ENCODE peak calls at places on chromosomes 7 and 10, in five cellular contexts. A is myocyte, H is T1000, L is dorsolateral prefrontal cortex, T is erythroblast. Q is an unnamed sample.

GRCh38 chr7:23261843-23262452 is 15.4 kb downstream of the GPNMB start:
- DNase-seq in A (peak; percentile 77), L (peak; percentile 42), T (peak; percentile 78), H (peak; percentile 37), Q (peak; percentile 21)

GRCh38 chr7:70694909-70695803 is 436.8 kb upstream of the GALNT17 start:
- DNase-seq in A (peak; percentile 40), T (no peak), L (no peak), H (no peak), Q (no peak)

GRCh38 chr7:148500978-148501377 is 89.6 kb upstream of the C7orf33 start:
- DNase-seq in H (no peak), L (no peak), T (no peak), A (no peak), Q (no peak)

GRCh38 chr7:121531175-121532070 is 135.3 kb upstream of the FAM3C start:
- DNase-seq in L (no peak), T (no peak), H (no peak), A (peak; percentile 42), Q (no peak)

GRCh38 chr7:110296321-110296720 is 794.6 kb upstream of the LRRN3 start:
- DNase-seq in L (no peak), A (no peak), H (no peak), T (no peak), Q (no peak)

GRCh38 chr10:46556515-46557318 is at the start of gene GPRIN2:
- DNase-seq in L (peak; percentile 32), H (no peak), T (no peak), A (no peak), Q (no peak)

GRCh38 chr7:71871446-71871845 is 540.7 kb downstream of the CALN1 start:
- DNase-seq in A (no peak), L (no peak), H (no peak), T (no peak), Q (no peak)

GRCh38 chr10:122450336-122450990 is 4.0 kb upstream of the ARMS2 start:
- DNase-seq in A (peak; percentile 86), H (no peak), L (no peak), T (no peak), Q (no peak)

GRCh38 chr10:75007646-75008045 is 103.8 kb upstream of the SAMD8 start:
- DNase-seq in A (no peak), H (no peak), T (no peak), L (no peak), Q (no peak)

GRCh38 chr10:121823993-121824463 is 103.8 kb downstream of the ATE1 start:
- DNase-seq in A (peak; percentile 70), L (no peak), T (peak; percentile 19), H (no peak), Q (no peak)

GRCh38 chr10:70940834-70941568 is 52.6 kb upstream of the PCBD1 start:
- DNase-seq in T (peak; percentile 21), L (no peak), A (peak; percentile 91), H (no peak), Q (no peak)

GRCh38 chr10:34908472-34908871 is 93.4 kb upstream of the PARD3 start:
- DNase-seq in T (no peak), H (peak; percentile 34), A (peak; percentile 40), L (peak; percentile 36), Q (no peak)

GRCh38 chr10:25017247-25017590 is 807 bp downstream of the THNSL1 start:
- DNase-seq in A (no peak), T (no peak), H (no peak), L (no peak), Q (no peak)

GRCh38 chr7:102310414-102310815 is 23.7 kb downstream of the SH2B2 start:
- DNase-seq in T (no peak), H (no peak), A (no peak), L (peak; percentile 46), Q (no peak)

GRCh38 chr10:46237815-46238510 is 48.8 kb upstream of the ANTXRL start:
- DNase-seq in T (no peak), A (no peak), H (no peak), L (no peak), Q (no peak)

GRCh38 chr10:113053881-113054280 is 103.8 kb downstream of the TCF7L2 start:
- DNase-seq in L (no peak), T (no peak), H (no peak), A (no peak), Q (no peak)

GRCh38 chr10:87684001-87684628 is 24.4 kb downstream of the PAPSS2 start:
- DNase-seq in T (no peak), L (no peak), H (no peak), A (no peak), Q (no peak)

GRCh38 chr7:137160236-137160635 is 183.3 kb downstream of the PTN start:
- DNase-seq in H (no peak), A (no peak), T (no peak), L (no peak), Q (no peak)

GRCh38 chr10:88080213-88080612 is 216.8 kb downstream of the PTEN start:
- DNase-seq in A (no peak), H (no peak), T (no peak), L (no peak), Q (no peak)

GRCh38 chr7:122137291-122138077 is 6.6 kb downstream of the AASS start:
- DNase-seq in A (peak; percentile 5), H (no peak), L (no peak), T (no peak), Q (no peak)

GRCh38 chr7:82865856-82866255 is 296.8 kb downstream of the PCLO start:
- DNase-seq in A (no peak), T (no peak), H (no peak), L (no peak), Q (no peak)

GRCh38 chr10:86335831-86336230 is 30.8 kb downstream of the GRID1 start:
- DNase-seq in H (no peak), A (no peak), T (no peak), L (peak; percentile 14), Q (no peak)

GRCh38 chr7:143983960-143984359 is 16.2 kb upstream of the OR6B1 start:
- DNase-seq in A (no peak), T (no peak), H (no peak), L (no peak), Q (no peak)

GRCh38 chr7:24134535-24134934 is 149.5 kb upstream of the NPY start:
- DNase-seq in T (no peak), A (no peak), H (no peak), L (no peak), Q (no peak)

GRCh38 chr7:71574153-71574894 is 442.4 kb downstream of the GALNT17 start:
- DNase-seq in L (no peak), A (no peak), T (no peak), H (no peak), Q (no peak)

GRCh38 chr10:70441161-70441876 is at the start of gene NODAL:
- DNase-seq in T (no peak), A (no peak), H (no peak), L (peak; percentile 22), Q (no peak)

GRCh38 chr10:93701903-93702277 is 502 bp downstream of the FRA10AC1 start:
- DNase-seq in T (peak; percentile 71), L (no peak), A (no peak), H (no peak), Q (no peak)

GRCh38 chr10:103828107-103828506 is 27.3 kb downstream of the SH3PXD2A start:
- DNase-seq in T (no peak), H (no peak), L (no peak), A (no peak), Q (no peak)

GRCh38 chr10:17003151-17003550 is 126.5 kb downstream of the CUBN start:
- DNase-seq in T (no peak), H (no peak), A (peak; percentile 84), L (no peak), Q (no peak)

GRCh38 chr10:663844-664243 is 25.6 kb downstream of the DIP2C start:
- DNase-seq in L (peak; percentile 84), H (no peak), T (no peak), A (no peak), Q (peak; percentile 80)

GRCh38 chr10:24872049-24872789 is 80.2 kb downstream of the PRTFDC1 start:
- DNase-seq in T (no peak), H (no peak), A (peak; percentile 15), L (peak; percentile 43), Q (no peak)

GRCh38 chr10:66591865-66592264 is 334.0 kb upstream of the LRRTM3 start:
- DNase-seq in A (no peak), T (no peak), L (no peak), H (no peak), Q (no peak)